ENCODE peak calls at places on chromosomes 16 and 17, in four cellular contexts. Q is GDM1, I is RPMI7951, J is NCI-H69. W is an unnamed sample.
A peak's percentile ranks its signal among the peaks of the same experiment; 100 is the strongest.

GRCh38 chr16:27235055-27235937 is 32.0 kb downstream of the KDM8 start:
- DNase-seq in Q (peak; percentile 72), I (peak; percentile 90), J (peak; percentile 97), W (peak; percentile 98)

GRCh38 chr16:75053791-75054555 is 55.1 kb downstream of the ZNRF1 start:
- DNase-seq in Q (no peak), I (no peak), J (peak; percentile 87), W (peak; percentile 80)

GRCh38 chr17:17414316-17414937 is 62.4 kb upstream of the MED9 start:
- DNase-seq in Q (no peak), I (peak; percentile 64), J (no peak), W (no peak)

GRCh38 chr17:38727661-38728220 is 2.4 kb upstream of the CISD3 start:
- DNase-seq in Q (no peak), I (no peak), J (no peak), W (no peak)

GRCh38 chr17:36980281-36980761 is 31.6 kb downstream of the AATF start:
- DNase-seq in Q (no peak), I (peak; percentile 21), J (peak; percentile 92), W (no peak)

GRCh38 chr16:72179592-72179991 is 7.6 kb upstream of the PMFBP1 start:
- DNase-seq in Q (no peak), I (no peak), J (peak; percentile 62), W (no peak)

GRCh38 chr17:1532836-1533602 is 16.6 kb upstream of the INPP5K start:
- DNase-seq in Q (peak; percentile 51), I (no peak), J (peak; percentile 26), W (no peak)

GRCh38 chr17:68800731-68801130 is 154.5 kb downstream of the ABCA8 start:
- DNase-seq in Q (no peak), I (no peak), J (no peak), W (no peak)

GRCh38 chr16:56936491-56936890 is 4.5 kb downstream of the HERPUD1 start:
- DNase-seq in Q (no peak), I (no peak), J (peak; percentile 5), W (no peak)

GRCh38 chr17:35875439-35876139 is 4.6 kb downstream of the CCL5 start:
- DNase-seq in Q (no peak), I (no peak), J (no peak), W (no peak)

GRCh38 chr16:57644383-57645014 is 16.1 kb downstream of the ADGRG1 start:
- DNase-seq in Q (no peak), I (no peak), J (no peak), W (no peak)

GRCh38 chr17:21300601-21301571 is 16.4 kb downstream of the MAP2K3 start:
- DNase-seq in Q (no peak), I (no peak), J (no peak), W (no peak)

GRCh38 chr16:31876955-31877828 is 3.6 kb downstream of the ZNF267 start:
- DNase-seq in Q (no peak), I (peak; percentile 87), J (no peak), W (no peak)

GRCh38 chr16:47046726-47047602 is 73.5 kb upstream of the DNAJA2 start:
- DNase-seq in Q (no peak), I (no peak), J (no peak), W (no peak)

GRCh38 chr16:71916397-71916920 is 21.1 kb downstream of the IST1 start:
- DNase-seq in Q (no peak), I (no peak), J (no peak), W (no peak)

GRCh38 chr16:56237451-56237930 is 46.2 kb downstream of the GNAO1 start:
- DNase-seq in Q (no peak), I (no peak), J (no peak), W (no peak)

GRCh38 chr16:9808210-9808609 is 374.0 kb downstream of the GRIN2A start:
- DNase-seq in Q (no peak), I (no peak), J (no peak), W (no peak)

GRCh38 chr17:67575325-67575724 is 142.4 kb upstream of the NOL11 start:
- DNase-seq in Q (no peak), I (no peak), J (peak; percentile 97), W (no peak)

GRCh38 chr16:86272744-86273143 is 237.6 kb upstream of the FOXF1 start:
- DNase-seq in Q (no peak), I (no peak), J (no peak), W (no peak)

GRCh38 chr16:56606688-56607618 is 1.4 kb upstream of the MT2A start:
- DNase-seq in Q (no peak), I (peak; percentile 100), J (peak; percentile 6), W (no peak)

GRCh38 chr16:49356728-49357488 is 16.7 kb upstream of the C16orf78 start:
- DNase-seq in Q (no peak), I (no peak), J (peak; percentile 84), W (no peak)

GRCh38 chr16:28001184-28001583 is 62.3 kb downstream of the GSG1L start:
- DNase-seq in Q (no peak), I (no peak), J (no peak), W (no peak)

GRCh38 chr17:72572604-72573491 is 452.0 kb downstream of the SOX9 start:
- DNase-seq in Q (no peak), I (no peak), J (no peak), W (no peak)

W was measured in CMK.